ENCODE peak calls at places on chromosomes 2 and 18, in seven cellular contexts. One of them, this sample, is unnamed.

GRCh38 chr2:70817284-70817954 is 3.0 kb downstream of the CLEC4F start:
- DNase-seq in OCI-LY7: no peak
- DNase-seq in A549: no peak
- DNase-seq in fibroblast of lung: no peak
- DNase-seq in upper lobe of right lung: no peak
- DNase-seq in tibial artery: no peak
- DNase-seq in lower lobe of right lung: no peak
- DNase-seq in this sample: no peak

GRCh38 chr2:78977661-78978145 is 47.8 kb upstream of the REG3G start:
- DNase-seq in OCI-LY7: peak
- DNase-seq in A549: no peak
- DNase-seq in fibroblast of lung: no peak
- DNase-seq in upper lobe of right lung: no peak
- DNase-seq in tibial artery: no peak
- DNase-seq in lower lobe of right lung: no peak
- DNase-seq in this sample: no peak

GRCh38 chr2:7190587-7191320 is 273.5 kb downstream of the RNF144A start:
- DNase-seq in OCI-LY7: no peak
- DNase-seq in A549: no peak
- DNase-seq in fibroblast of lung: no peak
- DNase-seq in upper lobe of right lung: no peak
- DNase-seq in tibial artery: no peak
- DNase-seq in lower lobe of right lung: no peak
- DNase-seq in this sample: no peak

GRCh38 chr18:26089247-26090129 is 925 bp downstream of the SS18 start:
- DNase-seq in OCI-LY7: peak
- DNase-seq in A549: no peak
- DNase-seq in fibroblast of lung: peak
- DNase-seq in upper lobe of right lung: no peak
- DNase-seq in tibial artery: no peak
- DNase-seq in lower lobe of right lung: no peak
- DNase-seq in this sample: no peak

GRCh38 chr2:6977095-6977777 is 60.0 kb downstream of the RNF144A start:
- DNase-seq in OCI-LY7: no peak
- DNase-seq in A549: no peak
- DNase-seq in fibroblast of lung: peak
- DNase-seq in upper lobe of right lung: no peak
- DNase-seq in tibial artery: no peak
- DNase-seq in lower lobe of right lung: no peak
- DNase-seq in this sample: no peak

GRCh38 chr2:190718652-190719526 is 70.0 kb downstream of the NAB1 start:
- DNase-seq in OCI-LY7: no peak
- DNase-seq in A549: peak
- DNase-seq in fibroblast of lung: no peak
- DNase-seq in upper lobe of right lung: no peak
- DNase-seq in tibial artery: no peak
- DNase-seq in lower lobe of right lung: no peak
- DNase-seq in this sample: no peak

GRCh38 chr2:204638795-204639194 is 93.5 kb downstream of the PARD3B start:
- DNase-seq in OCI-LY7: no peak
- DNase-seq in A549: no peak
- DNase-seq in fibroblast of lung: no peak
- DNase-seq in upper lobe of right lung: no peak
- DNase-seq in tibial artery: no peak
- DNase-seq in lower lobe of right lung: no peak
- DNase-seq in this sample: no peak

GRCh38 chr2:20496069-20496468 is 49.2 kb downstream of the RHOB start:
- DNase-seq in OCI-LY7: no peak
- DNase-seq in A549: peak
- DNase-seq in fibroblast of lung: peak
- DNase-seq in upper lobe of right lung: peak
- DNase-seq in tibial artery: peak
- DNase-seq in lower lobe of right lung: no peak
- DNase-seq in this sample: no peak

GRCh38 chr2:194539436-194539835 is 1117.6 kb upstream of the SLC39A10 start:
- DNase-seq in OCI-LY7: no peak
- DNase-seq in A549: no peak
- DNase-seq in fibroblast of lung: no peak
- DNase-seq in upper lobe of right lung: no peak
- DNase-seq in tibial artery: no peak
- DNase-seq in lower lobe of right lung: no peak
- DNase-seq in this sample: no peak

GRCh38 chr2:98385050-98385699 is 38.9 kb downstream of the CNGA3 start:
- DNase-seq in OCI-LY7: peak
- DNase-seq in A549: peak
- DNase-seq in fibroblast of lung: peak
- DNase-seq in upper lobe of right lung: peak
- DNase-seq in tibial artery: peak
- DNase-seq in lower lobe of right lung: peak
- DNase-seq in this sample: no peak

GRCh38 chr2:186551323-186552050 is 38.4 kb upstream of the ITGAV start:
- DNase-seq in OCI-LY7: no peak
- DNase-seq in A549: no peak
- DNase-seq in fibroblast of lung: no peak
- DNase-seq in upper lobe of right lung: no peak
- DNase-seq in tibial artery: no peak
- DNase-seq in lower lobe of right lung: no peak
- DNase-seq in this sample: no peak

GRCh38 chr18:13218376-13219011 is at the start of gene LDLRAD4:
- DNase-seq in OCI-LY7: no peak
- DNase-seq in A549: no peak
- DNase-seq in fibroblast of lung: no peak
- DNase-seq in upper lobe of right lung: no peak
- DNase-seq in tibial artery: peak
- DNase-seq in lower lobe of right lung: no peak
- DNase-seq in this sample: peak

GRCh38 chr2:145919507-145919906 is 1399.6 kb upstream of the ZEB2 start:
- DNase-seq in OCI-LY7: no peak
- DNase-seq in A549: no peak
- DNase-seq in fibroblast of lung: peak
- DNase-seq in upper lobe of right lung: no peak
- DNase-seq in tibial artery: no peak
- DNase-seq in lower lobe of right lung: no peak
- DNase-seq in this sample: no peak

GRCh38 chr18:48749768-48750167 is 201.0 kb downstream of the SMAD7 start:
- DNase-seq in OCI-LY7: no peak
- DNase-seq in A549: no peak
- DNase-seq in fibroblast of lung: peak
- DNase-seq in upper lobe of right lung: no peak
- DNase-seq in tibial artery: peak
- DNase-seq in lower lobe of right lung: no peak
- DNase-seq in this sample: peak

GRCh38 chr2:49770919-49771318 is 616.6 kb upstream of the FSHR start:
- DNase-seq in OCI-LY7: no peak
- DNase-seq in A549: no peak
- DNase-seq in fibroblast of lung: no peak
- DNase-seq in upper lobe of right lung: no peak
- DNase-seq in tibial artery: no peak
- DNase-seq in lower lobe of right lung: no peak
- DNase-seq in this sample: no peak

GRCh38 chr2:102285368-102285767 is 26.0 kb upstream of the IL1RL1 start:
- DNase-seq in OCI-LY7: no peak
- DNase-seq in A549: no peak
- DNase-seq in fibroblast of lung: no peak
- DNase-seq in upper lobe of right lung: no peak
- DNase-seq in tibial artery: no peak
- DNase-seq in lower lobe of right lung: no peak
- DNase-seq in this sample: no peak

DNA sequence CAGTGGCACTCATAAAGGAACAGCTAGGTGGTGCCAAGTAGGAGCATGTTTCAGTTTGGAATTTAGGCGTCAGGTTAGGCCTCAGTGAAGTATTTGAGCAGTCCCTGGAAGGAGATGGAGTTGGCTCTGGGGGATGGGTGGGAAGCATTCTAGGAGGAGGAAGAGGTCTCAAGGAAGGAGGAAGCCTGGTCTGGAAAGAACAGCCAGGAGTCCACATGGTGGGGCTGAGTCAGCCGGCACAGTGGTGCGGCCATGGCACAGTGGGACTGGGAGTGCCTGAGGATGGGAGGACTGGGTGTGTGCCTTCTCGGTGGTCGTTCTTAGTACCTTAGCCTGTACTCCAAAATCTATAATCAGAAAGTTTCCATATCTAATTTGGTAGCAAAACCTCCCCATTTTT is 373.3 kb downstream of the PTPRM start:
- DNase-seq in OCI-LY7: no peak
- DNase-seq in A549: no peak
- DNase-seq in fibroblast of lung: no peak
- DNase-seq in upper lobe of right lung: no peak
- DNase-seq in tibial artery: no peak
- DNase-seq in lower lobe of right lung: no peak
- DNase-seq in this sample: no peak
- H3K27ac ChIP-seq in OCI-LY7: no peak
- H3K27ac ChIP-seq in A549: peak
- H3K27ac ChIP-seq in fibroblast of lung: no peak
- H3K27ac ChIP-seq in upper lobe of right lung: no peak
- H3K27ac ChIP-seq in tibial artery: no peak
- H3K27ac ChIP-seq in lower lobe of right lung: no peak
- H3K27ac ChIP-seq in this sample: no peak

GRCh38 chr2:69620870-69621269 is 22.7 kb downstream of the AAK1 start:
- DNase-seq in OCI-LY7: no peak
- DNase-seq in A549: no peak
- DNase-seq in fibroblast of lung: no peak
- DNase-seq in upper lobe of right lung: no peak
- DNase-seq in tibial artery: no peak
- DNase-seq in lower lobe of right lung: no peak
- DNase-seq in this sample: no peak
- H3K4me3 ChIP-seq in OCI-LY7: no peak
- H3K4me3 ChIP-seq in A549: no peak
- H3K4me3 ChIP-seq in fibroblast of lung: no peak
- H3K4me3 ChIP-seq in upper lobe of right lung: no peak
- H3K4me3 ChIP-seq in tibial artery: no peak
- H3K4me3 ChIP-seq in lower lobe of right lung: no peak
- H3K4me3 ChIP-seq in this sample: no peak

GRCh38 chr2:206979365-206979764 is 40.0 kb downstream of the CPO start:
- DNase-seq in OCI-LY7: no peak
- DNase-seq in A549: no peak
- DNase-seq in fibroblast of lung: no peak
- DNase-seq in upper lobe of right lung: no peak
- DNase-seq in tibial artery: no peak
- DNase-seq in lower lobe of right lung: no peak
- DNase-seq in this sample: no peak

GRCh38 chr2:206971805-206972204 is 32.5 kb downstream of the CPO start:
- DNase-seq in OCI-LY7: no peak
- DNase-seq in A549: no peak
- DNase-seq in fibroblast of lung: peak
- DNase-seq in upper lobe of right lung: no peak
- DNase-seq in tibial artery: peak
- DNase-seq in lower lobe of right lung: no peak
- DNase-seq in this sample: no peak

GRCh38 chr2:206969192-206969591 is 29.9 kb downstream of the CPO start:
- DNase-seq in OCI-LY7: no peak
- DNase-seq in A549: no peak
- DNase-seq in fibroblast of lung: no peak
- DNase-seq in upper lobe of right lung: no peak
- DNase-seq in tibial artery: no peak
- DNase-seq in lower lobe of right lung: no peak
- DNase-seq in this sample: no peak

GRCh38 chr2:206970589-206971375 is 31.5 kb downstream of the CPO start:
- DNase-seq in OCI-LY7: no peak
- DNase-seq in A549: no peak
- DNase-seq in fibroblast of lung: no peak
- DNase-seq in upper lobe of right lung: no peak
- DNase-seq in tibial artery: no peak
- DNase-seq in lower lobe of right lung: no peak
- DNase-seq in this sample: no peak

GRCh38 chr2:206974556-206974955 is 35.2 kb downstream of the CPO start:
- DNase-seq in OCI-LY7: no peak
- DNase-seq in A549: no peak
- DNase-seq in fibroblast of lung: no peak
- DNase-seq in upper lobe of right lung: no peak
- DNase-seq in tibial artery: no peak
- DNase-seq in lower lobe of right lung: no peak
- DNase-seq in this sample: no peak
- H3K27ac ChIP-seq in OCI-LY7: no peak
- H3K27ac ChIP-seq in A549: no peak
- H3K27ac ChIP-seq in fibroblast of lung: no peak
- H3K27ac ChIP-seq in upper lobe of right lung: no peak
- H3K27ac ChIP-seq in tibial artery: no peak
- H3K27ac ChIP-seq in lower lobe of right lung: no peak
- H3K27ac ChIP-seq in this sample: no peak

DNA sequence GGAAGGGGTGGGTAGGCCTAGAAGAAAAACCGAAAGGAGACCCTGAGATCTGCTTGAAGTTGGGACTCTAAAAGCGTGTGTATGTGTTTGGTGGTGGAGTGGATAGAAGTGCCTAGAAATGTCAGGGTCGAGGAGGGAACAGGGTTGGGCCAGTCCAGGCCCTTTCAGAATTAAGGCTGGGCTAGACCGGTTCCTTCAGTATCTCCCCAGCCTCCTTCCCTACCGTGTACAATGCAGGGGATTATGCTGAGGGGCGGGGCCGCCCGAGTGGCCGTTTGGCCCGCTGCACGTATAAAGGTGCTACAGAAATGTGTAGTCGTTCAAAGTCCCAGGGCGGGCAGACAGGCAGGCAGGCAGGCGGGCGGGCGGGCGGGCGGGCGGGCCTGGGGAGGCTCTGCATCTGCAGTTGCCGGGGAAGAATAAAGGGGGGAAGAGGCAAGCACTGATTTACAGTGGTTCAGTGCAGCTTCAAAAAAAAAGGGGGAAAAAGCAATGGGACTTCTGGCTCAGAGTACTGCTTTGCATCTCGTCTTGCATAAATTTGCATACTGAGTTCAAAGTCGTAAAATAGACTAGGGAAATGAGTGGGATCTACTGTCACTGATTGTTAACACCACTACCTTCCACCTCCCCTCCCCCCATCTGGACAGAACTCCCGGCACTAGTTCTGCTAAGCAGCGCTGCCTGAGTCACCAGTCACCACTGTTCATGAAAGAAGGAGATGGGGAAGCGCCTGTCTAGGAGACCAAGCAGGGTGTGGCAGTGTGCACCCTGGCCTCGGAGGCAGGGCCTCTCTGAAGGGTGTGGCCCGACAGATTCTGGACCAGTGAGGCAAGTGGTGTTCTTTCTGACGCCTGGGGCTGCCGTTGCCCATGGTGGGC is 3.6 kb downstream of the IGFBP2 start:
- DNase-seq in OCI-LY7: no peak
- DNase-seq in A549: peak
- DNase-seq in fibroblast of lung: peak
- DNase-seq in upper lobe of right lung: no peak
- DNase-seq in tibial artery: peak
- DNase-seq in lower lobe of right lung: peak
- DNase-seq in this sample: no peak
- H3K4me3 ChIP-seq in OCI-LY7: no peak
- H3K4me3 ChIP-seq in A549: no peak
- H3K4me3 ChIP-seq in fibroblast of lung: no peak
- H3K4me3 ChIP-seq in upper lobe of right lung: no peak
- H3K4me3 ChIP-seq in tibial artery: peak
- H3K4me3 ChIP-seq in lower lobe of right lung: no peak
- H3K4me3 ChIP-seq in this sample: peak

DNA sequence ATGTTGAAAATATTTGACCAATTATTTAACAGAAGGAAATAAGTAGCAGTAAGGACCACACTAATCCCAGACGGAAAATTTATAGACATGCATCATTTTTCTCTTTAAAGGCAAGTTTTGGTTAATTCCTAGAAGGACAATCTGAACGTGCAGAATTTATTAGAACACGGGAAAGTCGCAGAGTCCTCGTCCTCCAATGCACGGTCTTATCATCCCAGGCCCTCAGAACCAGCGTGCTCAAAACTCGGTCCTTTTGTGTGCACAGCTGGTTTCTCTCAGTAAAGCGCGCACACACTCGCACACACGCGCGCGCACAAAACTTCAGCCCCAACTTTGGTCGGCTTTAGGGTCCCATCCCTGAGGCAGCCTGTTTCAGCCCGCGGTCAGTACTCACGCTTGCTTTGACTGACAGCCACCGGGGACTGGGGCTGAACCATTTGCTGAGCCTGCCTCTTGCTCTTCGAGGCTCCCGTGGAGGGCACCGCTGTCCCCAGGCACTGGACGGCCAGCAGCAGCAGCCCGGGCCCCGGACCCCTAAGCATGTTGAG is 533 bp downstream of the FN1 start:
- DNase-seq in OCI-LY7: no peak
- DNase-seq in A549: peak
- DNase-seq in fibroblast of lung: no peak
- DNase-seq in upper lobe of right lung: peak
- DNase-seq in tibial artery: no peak
- DNase-seq in lower lobe of right lung: peak
- DNase-seq in this sample: no peak
- H3K27ac ChIP-seq in OCI-LY7: no peak
- H3K27ac ChIP-seq in A549: peak
- H3K27ac ChIP-seq in fibroblast of lung: peak
- H3K27ac ChIP-seq in upper lobe of right lung: peak
- H3K27ac ChIP-seq in tibial artery: peak
- H3K27ac ChIP-seq in lower lobe of right lung: peak
- H3K27ac ChIP-seq in this sample: peak

This sample was measured in coronary artery.